ENCODE peak calls at places on chromosome 15, in eight cellular contexts. One of them, this sample, is unnamed.

GRCh38 chr15:89998141-89998661 is 2.9 kb upstream of the ZNF710 start:
- DNase-seq in breast epithelium: no peak
- DNase-seq in HepG2: peak
- DNase-seq in stomach: no peak
- DNase-seq in HL-60: no peak
- DNase-seq in GM23338: no peak
- DNase-seq in sigmoid colon: no peak
- DNase-seq in K562: peak
- DNase-seq in this sample: no peak

GRCh38 chr15:61479601-61480000 is 250.5 kb upstream of the RORA start:
- DNase-seq in breast epithelium: no peak
- DNase-seq in HepG2: no peak
- DNase-seq in stomach: no peak
- DNase-seq in HL-60: no peak
- DNase-seq in GM23338: no peak
- DNase-seq in sigmoid colon: no peak
- DNase-seq in K562: no peak
- DNase-seq in this sample: no peak

GRCh38 chr15:87219650-87220615 is 1036.6 kb downstream of the NTRK3 start:
- DNase-seq in breast epithelium: no peak
- DNase-seq in HepG2: no peak
- DNase-seq in stomach: no peak
- DNase-seq in HL-60: no peak
- DNase-seq in GM23338: no peak
- DNase-seq in sigmoid colon: no peak
- DNase-seq in K562: no peak
- DNase-seq in this sample: no peak

GRCh38 chr15:57477736-57478522 is 101.6 kb downstream of the CGNL1 start:
- DNase-seq in breast epithelium: no peak
- DNase-seq in HepG2: peak
- DNase-seq in stomach: no peak
- DNase-seq in HL-60: no peak
- DNase-seq in GM23338: peak
- DNase-seq in sigmoid colon: no peak
- DNase-seq in K562: no peak
- DNase-seq in this sample: no peak

GRCh38 chr15:68056097-68056865 is 2.2 kb downstream of the PIAS1 start:
- DNase-seq in breast epithelium: no peak
- DNase-seq in HepG2: no peak
- DNase-seq in stomach: no peak
- DNase-seq in HL-60: no peak
- DNase-seq in GM23338: no peak
- DNase-seq in sigmoid colon: no peak
- DNase-seq in K562: no peak
- DNase-seq in this sample: no peak

GRCh38 chr15:43974852-43975251 is 148.1 kb downstream of the WDR76 start:
- DNase-seq in breast epithelium: no peak
- DNase-seq in HepG2: peak
- DNase-seq in stomach: no peak
- DNase-seq in HL-60: no peak
- DNase-seq in GM23338: no peak
- DNase-seq in sigmoid colon: no peak
- DNase-seq in K562: no peak
- DNase-seq in this sample: no peak

GRCh38 chr15:23869391-23869790 is 182.3 kb upstream of the NDN start:
- DNase-seq in breast epithelium: no peak
- DNase-seq in HepG2: peak
- DNase-seq in stomach: no peak
- DNase-seq in HL-60: no peak
- DNase-seq in GM23338: peak
- DNase-seq in sigmoid colon: no peak
- DNase-seq in K562: peak
- DNase-seq in this sample: no peak

GRCh38 chr15:93026359-93026758 is 62.7 kb downstream of the RGMA start:
- DNase-seq in breast epithelium: no peak
- DNase-seq in HepG2: no peak
- DNase-seq in stomach: no peak
- DNase-seq in HL-60: no peak
- DNase-seq in GM23338: no peak
- DNase-seq in sigmoid colon: no peak
- DNase-seq in K562: no peak
- DNase-seq in this sample: no peak

GRCh38 chr15:43067717-43068461 is 37.9 kb downstream of the UBR1 start:
- DNase-seq in breast epithelium: no peak
- DNase-seq in HepG2: peak
- DNase-seq in stomach: no peak
- DNase-seq in HL-60: peak
- DNase-seq in GM23338: peak
- DNase-seq in sigmoid colon: no peak
- DNase-seq in K562: no peak
- DNase-seq in this sample: no peak

GRCh38 chr15:76391847-76392246 is 55.3 kb downstream of the ISL2 start:
- DNase-seq in breast epithelium: no peak
- DNase-seq in HepG2: no peak
- DNase-seq in stomach: no peak
- DNase-seq in HL-60: no peak
- DNase-seq in GM23338: no peak
- DNase-seq in sigmoid colon: no peak
- DNase-seq in K562: no peak
- DNase-seq in this sample: no peak

GRCh38 chr15:49495993-49496747 is 73.1 kb downstream of the FGF7 start:
- DNase-seq in breast epithelium: no peak
- DNase-seq in HepG2: no peak
- DNase-seq in stomach: no peak
- DNase-seq in HL-60: no peak
- DNase-seq in GM23338: no peak
- DNase-seq in sigmoid colon: no peak
- DNase-seq in K562: no peak
- DNase-seq in this sample: no peak

GRCh38 chr15:70101459-70102113 is 3.9 kb upstream of the TLE3 start:
- DNase-seq in breast epithelium: peak
- DNase-seq in HepG2: peak
- DNase-seq in stomach: peak
- DNase-seq in HL-60: no peak
- DNase-seq in GM23338: peak
- DNase-seq in sigmoid colon: peak
- DNase-seq in K562: peak
- DNase-seq in this sample: no peak

GRCh38 chr15:49898097-49898496 is 220.9 kb downstream of the ATP8B4 start:
- DNase-seq in breast epithelium: no peak
- DNase-seq in HepG2: no peak
- DNase-seq in stomach: no peak
- DNase-seq in HL-60: no peak
- DNase-seq in GM23338: no peak
- DNase-seq in sigmoid colon: no peak
- DNase-seq in K562: no peak
- DNase-seq in this sample: no peak

GRCh38 chr15:26158176-26158575 is 295.0 kb upstream of the ATP10A start:
- DNase-seq in breast epithelium: no peak
- DNase-seq in HepG2: no peak
- DNase-seq in stomach: no peak
- DNase-seq in HL-60: no peak
- DNase-seq in GM23338: no peak
- DNase-seq in sigmoid colon: no peak
- DNase-seq in K562: no peak
- DNase-seq in this sample: no peak

GRCh38 chr15:80059786-80060489 is 462 bp downstream of the ZFAND6 start:
- DNase-seq in breast epithelium: peak
- DNase-seq in HepG2: peak
- DNase-seq in stomach: peak
- DNase-seq in HL-60: no peak
- DNase-seq in GM23338: peak
- DNase-seq in sigmoid colon: peak
- DNase-seq in K562: peak
- DNase-seq in this sample: no peak

GRCh38 chr15:80404719-80405553 is 754 bp downstream of the ARNT2 start:
- DNase-seq in breast epithelium: no peak
- DNase-seq in HepG2: no peak
- DNase-seq in stomach: no peak
- DNase-seq in HL-60: no peak
- DNase-seq in GM23338: peak
- DNase-seq in sigmoid colon: no peak
- DNase-seq in K562: no peak
- DNase-seq in this sample: no peak

GRCh38 chr15:69784808-69785550 is 312.7 kb downstream of the TLE3 start:
- DNase-seq in breast epithelium: no peak
- DNase-seq in HepG2: no peak
- DNase-seq in stomach: no peak
- DNase-seq in HL-60: no peak
- DNase-seq in GM23338: no peak
- DNase-seq in sigmoid colon: no peak
- DNase-seq in K562: no peak
- DNase-seq in this sample: no peak

GRCh38 chr15:41416742-41417417 is at the start of gene RTF1:
- DNase-seq in breast epithelium: peak
- DNase-seq in HepG2: peak
- DNase-seq in stomach: peak
- DNase-seq in HL-60: peak
- DNase-seq in GM23338: peak
- DNase-seq in sigmoid colon: peak
- DNase-seq in K562: peak
- DNase-seq in this sample: peak
- TF ChIP-seq POLR2AphosphoS5 in breast epithelium: peak
- TF ChIP-seq POLR2AphosphoS5 in HepG2: peak
- TF ChIP-seq POLR2AphosphoS5 in stomach: no peak
- TF ChIP-seq POLR2AphosphoS5 in HL-60: peak
- TF ChIP-seq POLR2AphosphoS5 in GM23338: peak
- TF ChIP-seq POLR2AphosphoS5 in sigmoid colon: peak
- TF ChIP-seq POLR2AphosphoS5 in K562: peak
- TF ChIP-seq POLR2AphosphoS5 in this sample: peak

GRCh38 chr15:41485226-41485625 is 8.4 kb upstream of the ITPKA start:
- DNase-seq in breast epithelium: no peak
- DNase-seq in HepG2: no peak
- DNase-seq in stomach: no peak
- DNase-seq in HL-60: no peak
- DNase-seq in GM23338: no peak
- DNase-seq in sigmoid colon: no peak
- DNase-seq in K562: no peak
- DNase-seq in this sample: no peak
- TF ChIP-seq CTCF in breast epithelium: no peak
- TF ChIP-seq CTCF in HepG2: no peak
- TF ChIP-seq CTCF in stomach: no peak
- TF ChIP-seq CTCF in HL-60: no peak
- TF ChIP-seq CTCF in GM23338: no peak
- TF ChIP-seq CTCF in sigmoid colon: no peak
- TF ChIP-seq CTCF in K562: no peak
- TF ChIP-seq CTCF in this sample: no peak

GRCh38 chr15:71386005-71386404 is 270.7 kb downstream of the THSD4 start:
- DNase-seq in breast epithelium: no peak
- DNase-seq in HepG2: no peak
- DNase-seq in stomach: no peak
- DNase-seq in HL-60: no peak
- DNase-seq in GM23338: no peak
- DNase-seq in sigmoid colon: no peak
- DNase-seq in K562: no peak
- DNase-seq in this sample: no peak

GRCh38 chr15:71385026-71385425 is 269.8 kb downstream of the THSD4 start:
- DNase-seq in breast epithelium: no peak
- DNase-seq in HepG2: no peak
- DNase-seq in stomach: no peak
- DNase-seq in HL-60: no peak
- DNase-seq in GM23338: no peak
- DNase-seq in sigmoid colon: no peak
- DNase-seq in K562: no peak
- DNase-seq in this sample: no peak

GRCh38 chr15:71387825-71388224 is 272.6 kb downstream of the THSD4 start:
- DNase-seq in breast epithelium: no peak
- DNase-seq in HepG2: no peak
- DNase-seq in stomach: no peak
- DNase-seq in HL-60: no peak
- DNase-seq in GM23338: no peak
- DNase-seq in sigmoid colon: no peak
- DNase-seq in K562: no peak
- DNase-seq in this sample: no peak

GRCh38 chr15:71385469-71385868 is 270.2 kb downstream of the THSD4 start:
- DNase-seq in breast epithelium: no peak
- DNase-seq in HepG2: no peak
- DNase-seq in stomach: no peak
- DNase-seq in HL-60: no peak
- DNase-seq in GM23338: no peak
- DNase-seq in sigmoid colon: no peak
- DNase-seq in K562: no peak
- DNase-seq in this sample: no peak

GRCh38 chr15:71386448-71387236 is 271.4 kb downstream of the THSD4 start:
- DNase-seq in breast epithelium: no peak
- DNase-seq in HepG2: no peak
- DNase-seq in stomach: no peak
- DNase-seq in HL-60: no peak
- DNase-seq in GM23338: peak
- DNase-seq in sigmoid colon: no peak
- DNase-seq in K562: peak
- DNase-seq in this sample: no peak
- H3K4me3 ChIP-seq in breast epithelium: no peak
- H3K4me3 ChIP-seq in HepG2: no peak
- H3K4me3 ChIP-seq in stomach: no peak
- H3K4me3 ChIP-seq in HL-60: no peak
- H3K4me3 ChIP-seq in GM23338: no peak
- H3K4me3 ChIP-seq in sigmoid colon: no peak
- H3K4me3 ChIP-seq in K562: no peak
- H3K4me3 ChIP-seq in this sample: no peak

GRCh38 chr15:35168464-35168863 is 83.4 kb upstream of the NANOGP8 start:
- DNase-seq in breast epithelium: no peak
- DNase-seq in HepG2: no peak
- DNase-seq in stomach: no peak
- DNase-seq in HL-60: no peak
- DNase-seq in GM23338: no peak
- DNase-seq in sigmoid colon: no peak
- DNase-seq in K562: peak
- DNase-seq in this sample: no peak

GRCh38 chr15:35166730-35167359 is 81.8 kb upstream of the NANOGP8 start:
- DNase-seq in breast epithelium: no peak
- DNase-seq in HepG2: no peak
- DNase-seq in stomach: no peak
- DNase-seq in HL-60: no peak
- DNase-seq in GM23338: no peak
- DNase-seq in sigmoid colon: no peak
- DNase-seq in K562: peak
- DNase-seq in this sample: no peak

GRCh38 chr15:35170216-35170615 is 85.1 kb upstream of the NANOGP8 start:
- DNase-seq in breast epithelium: no peak
- DNase-seq in HepG2: no peak
- DNase-seq in stomach: no peak
- DNase-seq in HL-60: no peak
- DNase-seq in GM23338: no peak
- DNase-seq in sigmoid colon: no peak
- DNase-seq in K562: peak
- DNase-seq in this sample: no peak

GRCh38 chr15:35173444-35174118 is 88.5 kb upstream of the NANOGP8 start:
- DNase-seq in breast epithelium: no peak
- DNase-seq in HepG2: peak
- DNase-seq in stomach: no peak
- DNase-seq in HL-60: no peak
- DNase-seq in GM23338: no peak
- DNase-seq in sigmoid colon: no peak
- DNase-seq in K562: peak
- DNase-seq in this sample: no peak

DNA sequence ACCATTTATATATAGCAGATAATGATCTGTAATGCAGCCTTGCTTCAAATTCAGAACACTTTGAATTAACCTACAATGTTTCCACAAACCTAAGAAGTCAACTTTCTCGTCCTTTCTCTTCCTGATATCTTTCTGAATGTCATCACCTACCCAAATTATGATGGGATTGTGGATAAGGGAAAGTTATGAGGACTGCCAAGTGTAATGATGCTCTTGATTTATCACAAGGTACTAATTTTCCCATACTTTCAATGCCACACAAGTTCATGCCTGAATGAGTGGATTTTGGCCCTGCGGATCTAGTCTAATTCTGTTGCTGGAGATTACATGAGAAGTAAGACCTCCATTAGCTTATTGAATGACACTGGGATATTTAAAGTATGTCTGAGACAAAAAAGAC is 82.6 kb upstream of the NANOGP8 start:
- DNase-seq in breast epithelium: no peak
- DNase-seq in HepG2: no peak
- DNase-seq in stomach: no peak
- DNase-seq in HL-60: no peak
- DNase-seq in GM23338: no peak
- DNase-seq in sigmoid colon: no peak
- DNase-seq in K562: no peak
- DNase-seq in this sample: no peak
- TF ChIP-seq POLR2AphosphoS5 in breast epithelium: no peak
- TF ChIP-seq POLR2AphosphoS5 in HepG2: no peak
- TF ChIP-seq POLR2AphosphoS5 in stomach: no peak
- TF ChIP-seq POLR2AphosphoS5 in HL-60: no peak
- TF ChIP-seq POLR2AphosphoS5 in GM23338: no peak
- TF ChIP-seq POLR2AphosphoS5 in sigmoid colon: no peak
- TF ChIP-seq POLR2AphosphoS5 in K562: no peak
- TF ChIP-seq POLR2AphosphoS5 in this sample: no peak

This sample was measured in Panc1.